ENCODE peak calls at places on chromosomes 6 and 20, in six cellular contexts. One of them, this sample, is unnamed.

GRCh38 chr6:26215200-26216014 is 128.2 kb downstream of the HFE start:
- DNase-seq in A549: no peak
- DNase-seq in NCI-H345: no peak
- DNase-seq in endodermal cell: peak
- DNase-seq in WTC11: no peak
- DNase-seq in stimulated activated CD4-positive, alpha-beta T cell treated with anti-CD3 and anti-CD28 coated beads, Interleukin-2, amount 100 ng/mL, for 48 hours: no peak
- DNase-seq in this sample: peak

GRCh38 chr6:156485145-156485544 is 292.0 kb upstream of the ARID1B start:
- DNase-seq in endodermal cell: no peak
- DNase-seq in NCI-H345: no peak
- DNase-seq in stimulated activated CD4-positive, alpha-beta T cell treated with anti-CD3 and anti-CD28 coated beads, Interleukin-2, amount 100 ng/mL, for 48 hours: no peak
- DNase-seq in WTC11: no peak
- DNase-seq in A549: no peak
- DNase-seq in this sample: no peak

GRCh38 chr20:57998276-57998675 is 230.2 kb downstream of the ANKRD60 start:
- DNase-seq in stimulated activated CD4-positive, alpha-beta T cell treated with anti-CD3 and anti-CD28 coated beads, Interleukin-2, amount 100 ng/mL, for 48 hours: no peak
- DNase-seq in endodermal cell: peak
- DNase-seq in WTC11: no peak
- DNase-seq in NCI-H345: no peak
- DNase-seq in A549: no peak
- DNase-seq in this sample: no peak

GRCh38 chr6:39819226-39819625 is 27.1 kb downstream of the DAAM2 start:
- DNase-seq in stimulated activated CD4-positive, alpha-beta T cell treated with anti-CD3 and anti-CD28 coated beads, Interleukin-2, amount 100 ng/mL, for 48 hours: no peak
- DNase-seq in WTC11: no peak
- DNase-seq in NCI-H345: no peak
- DNase-seq in endodermal cell: no peak
- DNase-seq in A549: no peak
- DNase-seq in this sample: no peak

GRCh38 chr6:84442241-84442640 is 214.8 kb upstream of the CEP162 start:
- DNase-seq in endodermal cell: no peak
- DNase-seq in A549: no peak
- DNase-seq in NCI-H345: no peak
- DNase-seq in WTC11: no peak
- DNase-seq in stimulated activated CD4-positive, alpha-beta T cell treated with anti-CD3 and anti-CD28 coated beads, Interleukin-2, amount 100 ng/mL, for 48 hours: no peak
- DNase-seq in this sample: no peak

GRCh38 chr20:38896009-38896594 is 30.1 kb upstream of the FAM83D start:
- DNase-seq in WTC11: no peak
- DNase-seq in stimulated activated CD4-positive, alpha-beta T cell treated with anti-CD3 and anti-CD28 coated beads, Interleukin-2, amount 100 ng/mL, for 48 hours: no peak
- DNase-seq in A549: no peak
- DNase-seq in endodermal cell: no peak
- DNase-seq in NCI-H345: no peak
- DNase-seq in this sample: no peak

GRCh38 chr20:49853640-49854039 is 41.0 kb downstream of the SLC9A8 start:
- DNase-seq in endodermal cell: peak
- DNase-seq in NCI-H345: no peak
- DNase-seq in A549: no peak
- DNase-seq in WTC11: peak
- DNase-seq in stimulated activated CD4-positive, alpha-beta T cell treated with anti-CD3 and anti-CD28 coated beads, Interleukin-2, amount 100 ng/mL, for 48 hours: no peak
- DNase-seq in this sample: peak

GRCh38 chr6:168469198-168469943 is 28.4 kb downstream of the SMOC2 start:
- DNase-seq in endodermal cell: no peak
- DNase-seq in A549: no peak
- DNase-seq in WTC11: no peak
- DNase-seq in NCI-H345: no peak
- DNase-seq in stimulated activated CD4-positive, alpha-beta T cell treated with anti-CD3 and anti-CD28 coated beads, Interleukin-2, amount 100 ng/mL, for 48 hours: no peak
- DNase-seq in this sample: no peak

GRCh38 chr20:63441136-63441776 is 31.2 kb downstream of the KCNQ2 start:
- DNase-seq in A549: no peak
- DNase-seq in NCI-H345: no peak
- DNase-seq in WTC11: no peak
- DNase-seq in stimulated activated CD4-positive, alpha-beta T cell treated with anti-CD3 and anti-CD28 coated beads, Interleukin-2, amount 100 ng/mL, for 48 hours: no peak
- DNase-seq in endodermal cell: no peak
- DNase-seq in this sample: no peak

GRCh38 chr6:6890400-6890858 is 217.3 kb upstream of the RREB1 start:
- DNase-seq in WTC11: peak
- DNase-seq in endodermal cell: peak
- DNase-seq in stimulated activated CD4-positive, alpha-beta T cell treated with anti-CD3 and anti-CD28 coated beads, Interleukin-2, amount 100 ng/mL, for 48 hours: no peak
- DNase-seq in A549: no peak
- DNase-seq in NCI-H345: no peak
- DNase-seq in this sample: no peak

GRCh38 chr20:37968726-37969401 is 64.4 kb downstream of the TTI1 start:
- DNase-seq in stimulated activated CD4-positive, alpha-beta T cell treated with anti-CD3 and anti-CD28 coated beads, Interleukin-2, amount 100 ng/mL, for 48 hours: no peak
- DNase-seq in WTC11: no peak
- DNase-seq in endodermal cell: peak
- DNase-seq in A549: no peak
- DNase-seq in NCI-H345: peak
- DNase-seq in this sample: no peak